ENCODE peak calls at places on chromosomes 7 and 10, in five cellular contexts. Y, P, U, V and L are unnamed samples.
A peak's percentile ranks its signal among the peaks of the same experiment; 100 is the strongest.

GRCh38 chr10:78170026-78170475 is 136.4 kb downstream of the RPS24 start:
- DNase-seq in Y (no peak), P (no peak), U (peak; percentile 78), V (no peak), L (no peak)

GRCh38 chr7:31192996-31193395 is 140.9 kb downstream of the ADCYAP1R1 start:
- DNase-seq in Y (peak; percentile 73), P (peak; percentile 66), U (peak; percentile 73), V (no peak), L (peak; percentile 65)

GRCh38 chr7:139075031-139075652 is 34.4 kb downstream of the ZC3HAV1 start:
- DNase-seq in Y (peak; percentile 67), P (peak; percentile 64), U (peak; percentile 83), V (peak; percentile 65), L (peak; percentile 59)

GRCh38 chr10:94108200-94108599 is 114.5 kb downstream of the PLCE1 start:
- DNase-seq in Y (no peak), P (no peak), U (peak; percentile 63), V (peak; percentile 66), L (no peak)

GRCh38 chr10:7529638-7530037 is 118.8 kb upstream of the SFMBT2 start:
- DNase-seq in Y (no peak), P (peak; percentile 13), U (peak; percentile 13), V (no peak), L (no peak)

GRCh38 chr7:27031289-27032172 is 64.3 kb downstream of the HOXA1 start:
- DNase-seq in Y (no peak), P (peak; percentile 15), U (peak; percentile 57), V (peak; percentile 27), L (no peak)

GRCh38 chr10:42999385-43000020 is 77.4 kb upstream of the RET start:
- DNase-seq in Y (peak; percentile 60), P (no peak), U (no peak), V (no peak), L (no peak)

GRCh38 chr10:6530211-6530840 is 49.8 kb downstream of the PRKCQ start:
- DNase-seq in Y (no peak), P (no peak), U (no peak), V (no peak), L (no peak)

GRCh38 chr7:20556091-20556490 is 59.4 kb upstream of the ABCB5 start:
- DNase-seq in Y (no peak), P (no peak), U (no peak), V (no peak), L (no peak)

GRCh38 chr10:7410306-7410799 is 481 bp downstream of the SFMBT2 start:
- DNase-seq in Y (peak; percentile 75), P (peak; percentile 10), U (no peak), V (no peak), L (no peak)

GRCh38 chr10:43952760-43953159 is 304.1 kb upstream of the ZNF32 start:
- DNase-seq in Y (no peak), P (no peak), U (no peak), V (no peak), L (no peak)

GRCh38 chr7:147308539-147308938 is 1191.9 kb downstream of the CNTNAP2 start:
- DNase-seq in Y (no peak), P (no peak), U (no peak), V (no peak), L (no peak)

GRCh38 chr10:56360967-56361841 is at the start of gene ZWINT:
- DNase-seq in Y (peak; percentile 97), P (peak; percentile 90), U (peak; percentile 100), V (peak; percentile 92), L (peak; percentile 57)
- H3K27ac ChIP-seq in Y (peak within 1 kb of the TSS; percentile 76), P (peak within 1 kb of the TSS; percentile 65), U (peak within 1 kb of the TSS; percentile 6), V (peak within 1 kb of the TSS; percentile 47), L (peak within 1 kb of the TSS; percentile 50)

GRCh38 chr10:99775850-99776249 is 6.6 kb upstream of the ABCC2 start:
- DNase-seq in Y (no peak), P (peak; percentile 91), U (peak; percentile 76), V (peak; percentile 60), L (no peak)
- H3K27ac ChIP-seq in Y (no peak overlapping the region), P (peak overlapping the region; percentile 80), U (peak overlapping the region; percentile 93), V (no peak overlapping the region), L (peak overlapping the region; percentile 46)

DNA sequence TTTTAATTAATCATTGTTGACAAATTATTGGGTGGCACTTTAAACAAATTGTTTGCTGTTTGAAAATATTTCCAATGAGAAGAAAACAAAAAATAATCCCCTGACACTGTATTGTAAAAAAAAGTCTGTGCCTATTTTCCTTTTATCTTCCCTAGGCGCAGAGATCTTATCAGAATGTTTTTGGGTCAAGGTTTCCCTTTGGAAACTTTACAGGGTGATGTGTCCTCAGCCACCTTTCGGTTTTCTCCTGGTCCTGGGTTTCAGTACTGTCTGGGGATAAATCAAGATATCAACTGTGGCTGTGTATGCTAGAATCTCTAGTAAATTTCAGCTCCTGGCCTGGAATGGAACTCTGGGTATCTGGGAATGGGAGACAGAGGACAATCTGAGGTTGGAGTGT is 1.4 kb downstream of the ZNF107 start:
- DNase-seq in Y (no peak), P (no peak), U (no peak), V (no peak), L (no peak)
- H3K27ac ChIP-seq in Y (no peak overlapping the region), P (no peak overlapping the region), U (no peak overlapping the region), V (no peak overlapping the region), L (no peak overlapping the region)

GRCh38 chr10:71767420-71768035 is 5.8 kb downstream of the VSIR start:
- DNase-seq in Y (no peak), P (no peak), U (peak; percentile 58), V (no peak), L (no peak)

GRCh38 chr10:71769279-71769823 is 4.0 kb downstream of the VSIR start:
- DNase-seq in Y (no peak), P (no peak), U (no peak), V (no peak), L (no peak)

GRCh38 chr10:71765907-71766716 is 7.2 kb downstream of the VSIR start:
- DNase-seq in Y (no peak), P (no peak), U (no peak), V (no peak), L (no peak)

GRCh38 chr10:71765176-71765906 is 8.0 kb downstream of the VSIR start:
- DNase-seq in Y (no peak), P (no peak), U (peak; percentile 13), V (no peak), L (no peak)

DNA sequence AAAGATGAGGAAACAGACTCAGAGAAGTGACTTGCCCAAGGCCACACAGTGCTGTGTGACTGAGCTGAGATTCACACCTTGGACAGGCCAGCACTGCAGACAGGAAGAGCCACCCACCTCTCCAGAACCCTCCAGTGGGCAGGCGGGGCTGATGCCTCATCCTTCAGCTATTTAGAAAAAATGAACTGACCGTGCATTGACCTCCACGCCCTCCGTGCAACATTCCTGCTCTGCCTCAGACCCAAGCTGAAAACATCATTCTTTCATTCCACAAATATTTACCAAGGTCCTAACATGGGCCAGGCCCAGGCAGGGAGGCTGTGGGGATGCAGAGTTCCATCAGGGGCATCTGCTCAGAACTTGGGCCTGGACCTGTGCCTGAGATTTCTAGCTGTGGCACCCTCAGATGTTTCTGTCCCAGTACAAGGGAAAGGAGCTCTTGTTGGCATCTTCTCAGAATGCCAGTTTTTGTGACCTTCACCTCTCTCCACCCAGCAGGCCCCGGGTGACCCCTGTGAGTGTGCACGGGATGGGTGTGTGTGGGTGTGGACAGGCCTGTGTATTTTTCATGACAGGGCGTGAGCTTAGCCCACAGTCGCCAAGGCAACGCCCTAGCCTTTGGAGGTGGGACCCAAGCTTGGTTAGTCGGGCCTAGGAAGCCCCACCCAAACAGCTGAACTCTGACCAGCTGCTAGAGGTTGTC is 6.5 kb downstream of the VSIR start:
- DNase-seq in Y (peak; percentile 82), P (peak; percentile 94), U (peak; percentile 89), V (peak; percentile 86), L (no peak)
- H3K27ac ChIP-seq in Y (peak overlapping the region; percentile 90), P (peak overlapping the region; percentile 98), U (peak overlapping the region; percentile 79), V (peak overlapping the region; percentile 95), L (no peak overlapping the region)

DNA sequence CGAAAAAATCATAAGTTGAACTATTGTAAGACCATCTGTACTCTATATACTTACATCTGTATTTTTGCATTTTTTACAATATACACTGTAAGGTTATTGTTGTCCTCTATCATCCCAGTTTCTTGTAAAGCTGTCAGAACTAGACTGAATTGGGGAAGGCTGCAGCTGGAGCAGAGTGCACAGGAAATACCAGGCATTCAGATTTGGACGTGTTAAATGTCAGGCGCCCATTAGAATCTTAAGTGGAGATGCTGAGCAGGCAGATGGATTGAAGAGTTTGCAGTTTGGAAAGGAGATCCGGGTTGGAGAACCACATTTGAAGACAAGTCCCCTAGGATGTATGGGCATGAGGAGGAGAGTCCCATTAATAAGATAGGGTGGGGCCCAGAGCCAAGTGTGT is 40.4 kb downstream of the MTURN start:
- DNase-seq in Y (no peak), P (no peak), U (no peak), V (no peak), L (peak; percentile 32)
- H3K27ac ChIP-seq in Y (no peak overlapping the region), P (no peak overlapping the region), U (no peak overlapping the region), V (no peak overlapping the region), L (peak overlapping the region; percentile 89)